ENCODE peak calls at places on chromosomes 13 and 19, in seven cellular contexts. I is hepatocyte, D is uterus, H is suprapubic skin, E is fibroblast of lung, N is IMR-90, B is left lung. U is an unnamed sample.

GRCh38 chr13:52847322-52847681 is 1.1 kb downstream of the PCDH8 start:
- DNase-seq in I (no peak), D (no peak), H (no peak), E (no peak), N (no peak), B (no peak), U (no peak)

GRCh38 chr19:18610556-18611326 is 1.9 kb upstream of the TMEM59L start:
- DNase-seq in I (no peak), D (no peak), H (no peak), E (no peak), N (no peak), B (no peak), U (no peak)

GRCh38 chr19:53875602-53876340 is 6.2 kb upstream of the PRKCG start:
- DNase-seq in I (no peak), D (no peak), H (no peak), E (no peak), N (no peak), B (no peak), U (no peak)

GRCh38 chr19:53192771-53193533 is at the start of gene ZNF665:
- DNase-seq in I (peak), D (peak), H (peak), E (peak), N (peak), B (peak), U (peak)

GRCh38 chr13:24063281-24063851 is 97.2 kb upstream of the SPATA13 start:
- DNase-seq in I (no peak), D (peak), H (no peak), E (no peak), N (no peak), B (no peak), U (no peak)

GRCh38 chr13:28761586-28761985 is 42.8 kb upstream of the SLC46A3 start:
- DNase-seq in I (no peak), D (no peak), H (no peak), E (no peak), N (peak), B (no peak), U (no peak)

GRCh38 chr13:19864339-19865309 is 1.2 kb upstream of the ZMYM5 start:
- DNase-seq in I (peak), D (peak), H (peak), E (peak), N (peak), B (peak), U (no peak)

GRCh38 chr19:5799247-5800241 is 5.3 kb upstream of the NRTN start:
- DNase-seq in I (peak), D (no peak), H (no peak), E (no peak), N (no peak), B (no peak), U (no peak)

GRCh38 chr13:41558781-41559560 is 101.6 kb downstream of the RGCC start:
- DNase-seq in I (no peak), D (no peak), H (no peak), E (no peak), N (no peak), B (no peak), U (no peak)

GRCh38 chr13:22940736-22941135 is 240.0 kb upstream of the SGCG start:
- DNase-seq in I (no peak), D (no peak), H (no peak), E (no peak), N (no peak), B (no peak), U (no peak)

GRCh38 chr19:5953680-5954213 is 24.2 kb downstream of the RANBP3 start:
- DNase-seq in I (no peak), D (no peak), H (no peak), E (no peak), N (no peak), B (no peak), U (no peak)

GRCh38 chr19:6540918-6541689 is 10.3 kb downstream of the TNFSF9 start:
- DNase-seq in I (no peak), D (no peak), H (no peak), E (no peak), N (no peak), B (no peak), U (no peak)

GRCh38 chr13:113460599-113460998 is 7.3 kb upstream of the ADPRHL1 start:
- DNase-seq in I (no peak), D (no peak), H (no peak), E (no peak), N (no peak), B (no peak), U (no peak)

GRCh38 chr13:98384739-98385138 is 192.2 kb downstream of the STK24 start:
- DNase-seq in I (no peak), D (no peak), H (no peak), E (peak), N (peak), B (no peak), U (no peak)

GRCh38 chr19:45498411-45499195 is at the start of gene PPM1N:
- DNase-seq in I (peak), D (no peak), H (no peak), E (no peak), N (peak), B (no peak), U (no peak)

DNA sequence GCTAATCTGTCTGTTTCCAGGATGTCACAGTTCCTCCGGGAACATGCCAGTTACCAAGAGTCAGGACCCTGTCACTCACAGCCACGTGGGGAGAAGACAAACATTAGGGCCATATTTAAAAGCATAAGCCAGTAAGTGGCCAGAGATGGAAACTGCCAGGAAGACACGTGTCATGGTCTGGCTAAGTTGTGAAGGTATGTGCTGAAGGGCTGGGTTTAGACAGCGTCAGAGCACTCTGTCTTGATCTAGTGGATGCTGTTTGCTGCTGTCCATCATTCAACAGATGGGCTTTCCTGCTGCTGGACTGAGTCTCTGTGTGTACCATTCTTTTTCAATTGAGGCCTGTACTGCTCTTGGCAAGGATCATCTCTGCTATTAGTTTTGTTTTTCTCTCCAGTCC is 128.6 kb downstream of the HS6ST3 start:
- DNase-seq in I (no peak), D (no peak), H (no peak), E (no peak), N (no peak), B (no peak), U (no peak)
- H3K27ac ChIP-seq in I (no peak), D (no peak), H (no peak), E (no peak), N (no peak), B (no peak), U (no peak)

GRCh38 chr19:31694761-31695160 is 345.5 kb upstream of the TSHZ3 start:
- DNase-seq in I (no peak), D (no peak), H (no peak), E (no peak), N (no peak), B (no peak), U (no peak)

GRCh38 chr19:31698352-31698751 is 349.1 kb upstream of the TSHZ3 start:
- DNase-seq in I (no peak), D (no peak), H (no peak), E (no peak), N (no peak), B (no peak), U (no peak)

GRCh38 chr19:31693870-31694269 is 344.6 kb upstream of the TSHZ3 start:
- DNase-seq in I (no peak), D (no peak), H (no peak), E (no peak), N (no peak), B (no peak), U (no peak)

GRCh38 chr19:31701146-31701545 is 351.9 kb upstream of the TSHZ3 start:
- DNase-seq in I (no peak), D (no peak), H (no peak), E (no peak), N (no peak), B (no peak), U (no peak)

GRCh38 chr19:31699421-31699820 is 350.2 kb upstream of the TSHZ3 start:
- DNase-seq in I (no peak), D (no peak), H (no peak), E (no peak), N (no peak), B (no peak), U (no peak)
- TF ChIP-seq CTCF in I (no peak), D (no peak), H (no peak), E (no peak), N (no peak), B (no peak), U (no peak)

GRCh38 chr19:37950471-37951175 is 43.6 kb downstream of the SIPA1L3 start:
- DNase-seq in I (no peak), D (no peak), H (no peak), E (no peak), N (no peak), B (no peak), U (no peak)
- H3K27ac ChIP-seq in I (no peak), D (no peak), H (no peak), E (no peak), N (no peak), B (no peak), U (no peak)

GRCh38 chr19:33746159-33746558 is 50.5 kb upstream of the KCTD15 start:
- DNase-seq in I (no peak), D (no peak), H (no peak), E (no peak), N (no peak), B (no peak), U (no peak)
- TF ChIP-seq CTCF in I (no peak), D (no peak), H (no peak), E (no peak), N (no peak), B (no peak), U (no peak)

GRCh38 chr19:1668339-1669123 is 16.1 kb upstream of the TCF3 start:
- DNase-seq in I (peak), D (no peak), H (no peak), E (peak), N (no peak), B (no peak), U (no peak)
- H3K27ac ChIP-seq in I (no peak), D (no peak), H (no peak), E (no peak), N (no peak), B (no peak), U (no peak)

GRCh38 chr19:2209408-2209807 is 26.7 kb downstream of the PLEKHJ1 start:
- DNase-seq in I (no peak), D (no peak), H (no peak), E (no peak), N (no peak), B (no peak), U (no peak)

GRCh38 chr19:2208975-2209374 is 27.2 kb downstream of the PLEKHJ1 start:
- DNase-seq in I (no peak), D (no peak), H (no peak), E (no peak), N (no peak), B (no peak), U (no peak)

GRCh38 chr19:2210206-2210605 is 25.9 kb downstream of the PLEKHJ1 start:
- DNase-seq in I (no peak), D (no peak), H (no peak), E (no peak), N (no peak), B (no peak), U (no peak)

GRCh38 chr19:2207008-2207407 is 29.1 kb downstream of the PLEKHJ1 start:
- DNase-seq in I (no peak), D (no peak), H (no peak), E (no peak), N (no peak), B (no peak), U (no peak)

GRCh38 chr19:2207991-2208860 is 27.9 kb downstream of the PLEKHJ1 start:
- DNase-seq in I (peak), D (no peak), H (peak), E (peak), N (peak), B (no peak), U (peak)
- TF ChIP-seq CTCF in I (no peak), D (no peak), H (peak), E (peak), N (peak), B (no peak), U (no peak)

GRCh38 chr19:35013820-35014754 is 14.0 kb downstream of the GRAMD1A start:
- DNase-seq in I (peak), D (no peak), H (no peak), E (no peak), N (no peak), B (peak), U (no peak)

GRCh38 chr19:35011091-35011689 is 11.1 kb downstream of the GRAMD1A start:
- DNase-seq in I (no peak), D (no peak), H (no peak), E (no peak), N (no peak), B (no peak), U (no peak)

GRCh38 chr19:35013047-35013819 is 13.1 kb downstream of the GRAMD1A start:
- DNase-seq in I (peak), D (peak), H (peak), E (peak), N (peak), B (peak), U (peak)

GRCh38 chr19:35009424-35010415 is 9.6 kb downstream of the GRAMD1A start:
- DNase-seq in I (no peak), D (no peak), H (no peak), E (no peak), N (no peak), B (no peak), U (no peak)

GRCh38 chr19:35011737-35012682 is 11.9 kb downstream of the GRAMD1A start:
- DNase-seq in I (no peak), D (no peak), H (no peak), E (no peak), N (no peak), B (no peak), U (no peak)
- H3K27ac ChIP-seq in I (no peak), D (no peak), H (no peak), E (no peak), N (no peak), B (no peak), U (no peak)

DNA sequence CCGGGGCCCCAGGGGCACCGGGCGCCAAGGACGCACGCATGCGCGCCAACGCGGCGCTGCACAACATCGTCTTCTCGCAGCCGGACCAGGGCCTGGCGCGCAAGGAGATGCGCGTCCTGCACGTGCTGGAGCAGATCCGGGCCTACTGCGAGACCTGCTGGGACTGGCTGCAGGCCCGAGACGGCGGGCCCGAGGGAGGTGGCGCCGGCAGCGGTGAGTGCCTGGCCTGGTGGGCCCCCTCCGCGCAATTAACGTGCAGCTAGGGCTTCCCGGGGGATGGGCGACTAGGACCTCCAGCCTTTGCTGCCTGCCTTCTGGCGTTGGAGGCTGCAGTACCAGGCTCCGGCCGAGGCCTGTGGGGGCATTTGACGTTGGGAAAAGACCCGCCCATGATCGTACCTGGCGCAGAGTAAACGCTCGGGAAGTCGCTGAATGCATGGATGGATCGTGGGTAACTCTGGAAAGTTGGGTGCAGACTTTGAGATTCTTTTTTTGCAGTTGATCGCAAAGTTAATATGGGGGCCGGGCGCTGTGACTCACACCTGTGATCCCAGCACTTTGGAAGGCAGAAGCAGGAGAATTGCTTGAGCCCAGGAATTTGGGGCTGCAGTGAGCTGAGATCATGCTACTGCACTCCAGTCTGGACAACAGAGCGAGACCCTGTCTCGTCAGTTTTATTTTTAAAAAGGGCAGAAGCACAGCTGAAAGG is 7.3 kb downstream of the APC2 start:
- DNase-seq in I (no peak), D (no peak), H (no peak), E (no peak), N (no peak), B (no peak), U (no peak)
- TF ChIP-seq CTCF in I (no peak), D (no peak), H (no peak), E (no peak), N (no peak), B (no peak), U (no peak)

GRCh38 chr19:1206063-1206732 is 620 bp downstream of the STK11 start:
- DNase-seq in I (peak), D (no peak), H (no peak), E (no peak), N (no peak), B (no peak), U (no peak)

GRCh38 chr19:1211494-1212234 is 6.1 kb downstream of the STK11 start:
- DNase-seq in I (no peak), D (peak), H (no peak), E (no peak), N (no peak), B (no peak), U (no peak)

GRCh38 chr19:1205114-1206062 is at the start of gene STK11:
- DNase-seq in I (peak), D (peak), H (peak), E (peak), N (peak), B (peak), U (peak)

GRCh38 chr19:1210227-1210538 is 4.6 kb downstream of the STK11 start:
- DNase-seq in I (no peak), D (no peak), H (no peak), E (no peak), N (no peak), B (no peak), U (no peak)

DNA sequence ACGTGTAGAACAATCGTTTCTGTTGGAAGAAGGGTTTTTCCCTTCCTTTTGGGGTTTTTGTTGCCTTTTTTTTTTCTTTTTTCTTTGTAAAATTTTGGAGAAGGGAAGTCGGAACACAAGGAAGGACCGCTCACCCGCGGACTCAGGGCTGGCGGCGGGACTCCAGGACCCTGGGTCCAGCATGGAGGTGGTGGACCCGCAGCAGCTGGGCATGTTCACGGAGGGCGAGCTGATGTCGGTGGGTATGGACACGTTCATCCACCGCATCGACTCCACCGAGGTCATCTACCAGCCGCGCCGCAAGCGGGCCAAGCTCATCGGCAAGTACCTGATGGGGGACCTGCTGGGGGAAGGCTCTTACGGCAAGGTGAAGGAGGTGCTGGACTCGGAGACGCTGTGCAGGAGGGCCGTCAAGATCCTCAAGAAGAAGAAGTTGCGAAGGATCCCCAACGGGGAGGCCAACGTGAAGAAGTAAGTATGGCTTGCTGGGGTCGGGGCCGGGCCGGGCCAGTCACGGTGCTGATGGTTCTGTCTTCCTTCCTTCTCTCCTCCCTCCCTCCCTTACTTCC is 1.2 kb downstream of the STK11 start:
- DNase-seq in I (peak), D (no peak), H (no peak), E (no peak), N (no peak), B (no peak), U (no peak)
- H3K27ac ChIP-seq in I (peak), D (peak), H (peak), E (peak), N (peak), B (peak), U (peak)

GRCh38 chr19:16779539-16780163 is 49.5 kb upstream of the SIN3B start:
- DNase-seq in I (no peak), D (no peak), H (no peak), E (peak), N (no peak), B (no peak), U (no peak)

GRCh38 chr19:16782719-16783118 is 46.5 kb upstream of the SIN3B start:
- DNase-seq in I (no peak), D (no peak), H (no peak), E (no peak), N (no peak), B (no peak), U (no peak)

GRCh38 chr19:16777811-16778210 is 51.4 kb upstream of the SIN3B start:
- DNase-seq in I (no peak), D (no peak), H (no peak), E (no peak), N (no peak), B (no peak), U (no peak)

GRCh38 chr19:16773939-16774338 is 54.3 kb downstream of the NWD1 start:
- DNase-seq in I (no peak), D (no peak), H (no peak), E (no peak), N (no peak), B (no peak), U (no peak)

GRCh38 chr19:16778796-16779411 is 50.3 kb upstream of the SIN3B start:
- DNase-seq in I (peak), D (peak), H (no peak), E (peak), N (peak), B (no peak), U (no peak)
- TF ChIP-seq CTCF in I (peak), D (peak), H (peak), E (peak), N (peak), B (peak), U (peak)

U was measured in thoracic aorta.